ENCODE peak calls at places on chromosomes 12 and 14, in five cellular contexts. A is A172; H is astrocyte; O is activated CD4-positive, alpha-beta memory T cell treated with anti-CD3 and anti-CD28 coated beads, Interleukin-2, amount 10 ng/mL, durations not matched to agents 7 days and 5 days; R is stimulated activated CD8-positive, alpha-beta memory T cell treated with anti-CD3 and anti-CD28 coated beads, Interleukin-12 subunit alpha, Interleukin-12 subunit beta, amount 100 ng/mL, for 1 hour. W is an unnamed sample.

GRCh38 chr14:55098561-55098898 is 30.5 kb upstream of the LGALS3 start:
- DNase-seq in A (no peak), H (no peak), O (no peak), R (no peak), W (no peak)

GRCh38 chr14:67428501-67429031 is 16.6 kb upstream of the PLEK2 start:
- DNase-seq in A (peak; percentile 22), H (peak; percentile 75), O (no peak), R (no peak), W (peak; percentile 30)

GRCh38 chr14:65840786-65841185 is 428.3 kb downstream of the FUT8 start:
- DNase-seq in A (no peak), H (no peak), O (no peak), R (no peak), W (no peak)

GRCh38 chr14:45095143-45095542 is 11.2 kb downstream of the PRPF39 start:
- DNase-seq in A (no peak), H (no peak), O (no peak), R (no peak), W (no peak)

GRCh38 chr14:88551094-88551870 is 3.5 kb downstream of the PTPN21 start:
- DNase-seq in A (no peak), H (peak; percentile 72), O (peak; percentile 48), R (peak; percentile 15), W (peak; percentile 74)

GRCh38 chr12:82931349-82932116 is 244.8 kb downstream of the TMTC2 start:
- DNase-seq in A (no peak), H (no peak), O (no peak), R (no peak), W (no peak)

GRCh38 chr12:93025145-93026103 is 96.3 kb upstream of the EEA1 start:
- DNase-seq in A (peak; percentile 51), H (peak; percentile 48), O (no peak), R (no peak), W (peak; percentile 87)

GRCh38 chr12:12913626-12914388 is 22.4 kb downstream of the GPRC5A start:
- DNase-seq in A (no peak), H (no peak), O (no peak), R (no peak), W (no peak)

GRCh38 chr12:109434556-109434955 is 42.5 kb downstream of the KCTD10 start:
- DNase-seq in A (no peak), H (no peak), O (no peak), R (no peak), W (no peak)

GRCh38 chr12:121465921-121466799 is 66.2 kb downstream of the RNF34 start:
- DNase-seq in A (no peak), H (no peak), O (peak; percentile 60), R (peak; percentile 4), W (peak; percentile 15)

GRCh38 chr12:12870454-12870853 is 20.9 kb upstream of the GPRC5A start:
- DNase-seq in A (peak; percentile 88), H (peak; percentile 99), O (no peak), R (no peak), W (no peak)

GRCh38 chr14:20092050-20092449 is 18.5 kb upstream of the OR4K17 start:
- DNase-seq in A (no peak), H (no peak), O (no peak), R (no peak), W (no peak)

GRCh38 chr12:52867636-52868035 is 18.8 kb upstream of the KRT78 start:
- DNase-seq in A (no peak), H (no peak), O (peak; percentile 31), R (no peak), W (peak; percentile 35)

GRCh38 chr14:67490201-67490600 is 1.7 kb upstream of the TMEM229B start:
- DNase-seq in A (no peak), H (no peak), O (no peak), R (no peak), W (no peak)

GRCh38 chr12:83818888-83819287 is 1093.7 kb downstream of the SLC6A15 start:
- DNase-seq in A (peak; percentile 56), H (peak; percentile 31), O (no peak), R (no peak), W (no peak)

GRCh38 chr14:101022121-101022520 is 118.6 kb upstream of the RTL1 start:
- DNase-seq in A (no peak), H (no peak), O (peak; percentile 3), R (no peak), W (no peak)